ENCODE peak calls at places on chromosomes 12 and 14, in nine cellular contexts. One of them, this sample, is unnamed.

GRCh38 chr14:98580131-98580678 is 691.8 kb downstream of the BCL11B start:
- DNase-seq in tibial nerve: no peak
- DNase-seq in left ventricle myocardium inferior: no peak
- DNase-seq in B cell: no peak
- DNase-seq in bronchial epithelial cell: peak
- DNase-seq in sigmoid colon: no peak
- DNase-seq in hepatocyte: peak
- DNase-seq in body of pancreas: no peak
- DNase-seq in Calu3: no peak
- DNase-seq in this sample: no peak

GRCh38 chr14:89960895-89961294 is 5.2 kb downstream of the TDP1 start:
- DNase-seq in tibial nerve: no peak
- DNase-seq in left ventricle myocardium inferior: no peak
- DNase-seq in B cell: no peak
- DNase-seq in bronchial epithelial cell: no peak
- DNase-seq in sigmoid colon: no peak
- DNase-seq in hepatocyte: no peak
- DNase-seq in body of pancreas: no peak
- DNase-seq in Calu3: no peak
- DNase-seq in this sample: no peak

GRCh38 chr12:31035226-31035625 is 38.4 kb upstream of the DDX11 start:
- DNase-seq in tibial nerve: no peak
- DNase-seq in left ventricle myocardium inferior: no peak
- DNase-seq in B cell: no peak
- DNase-seq in bronchial epithelial cell: no peak
- DNase-seq in sigmoid colon: no peak
- DNase-seq in hepatocyte: no peak
- DNase-seq in body of pancreas: no peak
- DNase-seq in Calu3: no peak
- DNase-seq in this sample: no peak

GRCh38 chr12:5003025-5003666 is 40.5 kb upstream of the KCNA5 start:
- DNase-seq in tibial nerve: peak
- DNase-seq in left ventricle myocardium inferior: peak
- DNase-seq in B cell: peak
- DNase-seq in bronchial epithelial cell: peak
- DNase-seq in sigmoid colon: peak
- DNase-seq in hepatocyte: peak
- DNase-seq in body of pancreas: peak
- DNase-seq in Calu3: peak
- DNase-seq in this sample: no peak

GRCh38 chr12:39005671-39006070 is 100.3 kb upstream of the CPNE8 start:
- DNase-seq in tibial nerve: no peak
- DNase-seq in left ventricle myocardium inferior: no peak
- DNase-seq in B cell: no peak
- DNase-seq in bronchial epithelial cell: no peak
- DNase-seq in sigmoid colon: no peak
- DNase-seq in hepatocyte: no peak
- DNase-seq in body of pancreas: no peak
- DNase-seq in Calu3: no peak
- DNase-seq in this sample: no peak

GRCh38 chr12:14621821-14622220 is 54.1 kb upstream of the PLBD1 start:
- DNase-seq in tibial nerve: no peak
- DNase-seq in left ventricle myocardium inferior: no peak
- DNase-seq in B cell: peak
- DNase-seq in bronchial epithelial cell: no peak
- DNase-seq in sigmoid colon: no peak
- DNase-seq in hepatocyte: no peak
- DNase-seq in body of pancreas: no peak
- DNase-seq in Calu3: no peak
- DNase-seq in this sample: no peak

GRCh38 chr12:95529693-95530225 is 21.5 kb downstream of the USP44 start:
- DNase-seq in tibial nerve: no peak
- DNase-seq in left ventricle myocardium inferior: no peak
- DNase-seq in B cell: no peak
- DNase-seq in bronchial epithelial cell: no peak
- DNase-seq in sigmoid colon: no peak
- DNase-seq in hepatocyte: no peak
- DNase-seq in body of pancreas: no peak
- DNase-seq in Calu3: no peak
- DNase-seq in this sample: no peak

GRCh38 chr14:65302571-65303184 is 109.9 kb upstream of the FUT8 start:
- DNase-seq in tibial nerve: no peak
- DNase-seq in left ventricle myocardium inferior: no peak
- DNase-seq in B cell: no peak
- DNase-seq in bronchial epithelial cell: no peak
- DNase-seq in sigmoid colon: no peak
- DNase-seq in hepatocyte: no peak
- DNase-seq in body of pancreas: peak
- DNase-seq in Calu3: no peak
- DNase-seq in this sample: no peak

GRCh38 chr12:51281202-51281924 is 11.1 kb upstream of the SMAGP start:
- DNase-seq in tibial nerve: no peak
- DNase-seq in left ventricle myocardium inferior: no peak
- DNase-seq in B cell: no peak
- DNase-seq in bronchial epithelial cell: peak
- DNase-seq in sigmoid colon: no peak
- DNase-seq in hepatocyte: no peak
- DNase-seq in body of pancreas: no peak
- DNase-seq in Calu3: no peak
- DNase-seq in this sample: no peak

GRCh38 chr12:64066776-64067175 is 155.3 kb downstream of the KICS2 start:
- DNase-seq in tibial nerve: no peak
- DNase-seq in left ventricle myocardium inferior: no peak
- DNase-seq in B cell: no peak
- DNase-seq in bronchial epithelial cell: no peak
- DNase-seq in sigmoid colon: no peak
- DNase-seq in hepatocyte: no peak
- DNase-seq in body of pancreas: no peak
- DNase-seq in Calu3: no peak
- DNase-seq in this sample: no peak

GRCh38 chr12:29634057-29634456 is 136.6 kb upstream of the OVCH1 start:
- DNase-seq in tibial nerve: no peak
- DNase-seq in left ventricle myocardium inferior: no peak
- DNase-seq in B cell: no peak
- DNase-seq in bronchial epithelial cell: peak
- DNase-seq in sigmoid colon: no peak
- DNase-seq in hepatocyte: no peak
- DNase-seq in body of pancreas: no peak
- DNase-seq in Calu3: no peak
- DNase-seq in this sample: no peak

GRCh38 chr12:90621927-90622326 is 333.0 kb downstream of the CCER1 start:
- DNase-seq in tibial nerve: no peak
- DNase-seq in left ventricle myocardium inferior: no peak
- DNase-seq in B cell: no peak
- DNase-seq in bronchial epithelial cell: peak
- DNase-seq in sigmoid colon: no peak
- DNase-seq in hepatocyte: no peak
- DNase-seq in body of pancreas: no peak
- DNase-seq in Calu3: no peak
- DNase-seq in this sample: no peak

GRCh38 chr14:52876311-52876710 is 74.5 kb downstream of the FERMT2 start:
- DNase-seq in tibial nerve: no peak
- DNase-seq in left ventricle myocardium inferior: no peak
- DNase-seq in B cell: no peak
- DNase-seq in bronchial epithelial cell: no peak
- DNase-seq in sigmoid colon: no peak
- DNase-seq in hepatocyte: no peak
- DNase-seq in body of pancreas: no peak
- DNase-seq in Calu3: no peak
- DNase-seq in this sample: no peak

GRCh38 chr12:113422030-113422900 is at the start of gene SDSL:
- DNase-seq in tibial nerve: peak
- DNase-seq in left ventricle myocardium inferior: peak
- DNase-seq in B cell: peak
- DNase-seq in bronchial epithelial cell: peak
- DNase-seq in sigmoid colon: peak
- DNase-seq in hepatocyte: peak
- DNase-seq in body of pancreas: peak
- DNase-seq in Calu3: peak
- DNase-seq in this sample: peak

GRCh38 chr14:65206448-65207096 is 104.3 kb upstream of the MAX start:
- DNase-seq in tibial nerve: no peak
- DNase-seq in left ventricle myocardium inferior: no peak
- DNase-seq in B cell: peak
- DNase-seq in bronchial epithelial cell: peak
- DNase-seq in sigmoid colon: no peak
- DNase-seq in hepatocyte: no peak
- DNase-seq in body of pancreas: no peak
- DNase-seq in Calu3: no peak
- DNase-seq in this sample: no peak

GRCh38 chr14:106845286-106846087 is 1319.1 kb downstream of the TMEM121 start:
- DNase-seq in tibial nerve: no peak
- DNase-seq in left ventricle myocardium inferior: no peak
- DNase-seq in B cell: peak
- DNase-seq in bronchial epithelial cell: peak
- DNase-seq in sigmoid colon: no peak
- DNase-seq in hepatocyte: no peak
- DNase-seq in body of pancreas: peak
- DNase-seq in Calu3: peak
- DNase-seq in this sample: no peak

DNA sequence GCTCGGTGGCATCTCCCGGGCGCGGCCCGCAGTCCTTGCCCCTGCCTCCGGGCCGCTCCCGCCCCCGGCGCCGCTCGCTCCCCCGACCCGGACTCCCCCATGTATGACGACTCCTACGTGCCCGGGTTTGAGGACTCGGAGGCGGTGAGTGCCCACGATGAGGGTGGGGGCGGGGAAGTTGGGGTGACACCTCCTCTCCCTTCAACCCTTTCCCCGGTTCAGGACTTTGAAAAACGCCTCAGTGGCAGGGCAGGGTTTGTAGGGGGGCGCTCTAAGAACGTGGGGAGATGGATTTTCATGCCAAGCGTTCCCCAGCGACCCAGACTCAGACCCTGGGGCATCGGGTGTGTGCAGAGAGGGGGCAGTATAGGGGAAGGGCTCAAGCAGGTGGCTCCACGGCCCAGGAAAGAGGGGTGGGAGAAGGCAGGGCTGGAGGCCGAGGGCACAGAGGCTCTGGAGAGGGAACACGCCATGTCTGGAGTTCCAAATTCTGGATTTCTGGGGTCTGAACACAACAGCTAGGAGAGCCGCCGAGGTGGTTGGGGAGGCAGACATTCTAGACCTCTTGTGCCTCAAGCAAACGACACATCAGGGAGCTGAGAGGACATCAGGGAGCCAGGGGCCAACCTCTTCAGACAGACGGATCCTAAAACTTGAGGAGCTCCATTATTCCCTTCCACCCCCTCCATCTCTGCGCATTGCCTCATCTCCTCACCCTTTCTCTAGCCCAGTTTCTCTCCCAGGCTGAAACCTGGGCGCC is 715 bp downstream of the CACNB3 start:
- DNase-seq in tibial nerve: no peak
- DNase-seq in left ventricle myocardium inferior: no peak
- DNase-seq in B cell: no peak
- DNase-seq in bronchial epithelial cell: no peak
- DNase-seq in sigmoid colon: no peak
- DNase-seq in hepatocyte: peak
- DNase-seq in body of pancreas: no peak
- DNase-seq in Calu3: peak
- DNase-seq in this sample: no peak
- TF ChIP-seq CTCF in tibial nerve: peak
- TF ChIP-seq CTCF in left ventricle myocardium inferior: peak
- TF ChIP-seq CTCF in B cell: peak
- TF ChIP-seq CTCF in bronchial epithelial cell: peak
- TF ChIP-seq CTCF in sigmoid colon: no peak
- TF ChIP-seq CTCF in hepatocyte: peak
- TF ChIP-seq CTCF in body of pancreas: no peak
- TF ChIP-seq CTCF in Calu3: no peak
- TF ChIP-seq CTCF in this sample: peak

DNA sequence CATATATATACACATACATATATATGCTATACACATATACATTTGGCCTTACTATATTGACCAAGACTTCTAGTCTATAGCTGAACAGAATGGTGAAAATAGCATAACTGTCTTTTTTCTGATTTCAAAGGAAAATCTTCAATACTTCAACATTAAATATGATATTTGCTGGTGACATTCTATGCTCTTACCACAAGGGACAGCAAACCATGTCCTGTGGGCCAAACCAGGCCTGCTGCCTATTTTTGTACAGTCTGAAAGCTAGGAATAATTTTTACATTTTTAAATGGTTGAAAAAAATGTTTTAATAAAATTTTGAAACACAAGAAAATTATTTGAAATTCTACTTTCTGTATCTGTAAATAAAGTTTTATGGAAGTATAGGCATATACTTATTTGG is 63.6 kb downstream of the EML5 start:
- DNase-seq in tibial nerve: no peak
- DNase-seq in left ventricle myocardium inferior: no peak
- DNase-seq in B cell: no peak
- DNase-seq in bronchial epithelial cell: no peak
- DNase-seq in sigmoid colon: no peak
- DNase-seq in hepatocyte: no peak
- DNase-seq in body of pancreas: no peak
- DNase-seq in Calu3: no peak
- DNase-seq in this sample: no peak
- TF ChIP-seq CTCF in tibial nerve: no peak
- TF ChIP-seq CTCF in left ventricle myocardium inferior: peak
- TF ChIP-seq CTCF in B cell: no peak
- TF ChIP-seq CTCF in bronchial epithelial cell: no peak
- TF ChIP-seq CTCF in sigmoid colon: no peak
- TF ChIP-seq CTCF in hepatocyte: no peak
- TF ChIP-seq CTCF in body of pancreas: no peak
- TF ChIP-seq CTCF in Calu3: no peak
- TF ChIP-seq CTCF in this sample: peak

GRCh38 chr12:24425601-24425970 is 476.1 kb upstream of the SOX5 start:
- DNase-seq in tibial nerve: no peak
- DNase-seq in left ventricle myocardium inferior: no peak
- DNase-seq in B cell: no peak
- DNase-seq in bronchial epithelial cell: no peak
- DNase-seq in sigmoid colon: no peak
- DNase-seq in hepatocyte: peak
- DNase-seq in body of pancreas: no peak
- DNase-seq in Calu3: no peak
- DNase-seq in this sample: no peak
- TF ChIP-seq CTCF in tibial nerve: no peak
- TF ChIP-seq CTCF in left ventricle myocardium inferior: no peak
- TF ChIP-seq CTCF in B cell: no peak
- TF ChIP-seq CTCF in bronchial epithelial cell: no peak
- TF ChIP-seq CTCF in sigmoid colon: no peak
- TF ChIP-seq CTCF in hepatocyte: no peak
- TF ChIP-seq CTCF in body of pancreas: no peak
- TF ChIP-seq CTCF in Calu3: no peak
- TF ChIP-seq CTCF in this sample: no peak

DNA sequence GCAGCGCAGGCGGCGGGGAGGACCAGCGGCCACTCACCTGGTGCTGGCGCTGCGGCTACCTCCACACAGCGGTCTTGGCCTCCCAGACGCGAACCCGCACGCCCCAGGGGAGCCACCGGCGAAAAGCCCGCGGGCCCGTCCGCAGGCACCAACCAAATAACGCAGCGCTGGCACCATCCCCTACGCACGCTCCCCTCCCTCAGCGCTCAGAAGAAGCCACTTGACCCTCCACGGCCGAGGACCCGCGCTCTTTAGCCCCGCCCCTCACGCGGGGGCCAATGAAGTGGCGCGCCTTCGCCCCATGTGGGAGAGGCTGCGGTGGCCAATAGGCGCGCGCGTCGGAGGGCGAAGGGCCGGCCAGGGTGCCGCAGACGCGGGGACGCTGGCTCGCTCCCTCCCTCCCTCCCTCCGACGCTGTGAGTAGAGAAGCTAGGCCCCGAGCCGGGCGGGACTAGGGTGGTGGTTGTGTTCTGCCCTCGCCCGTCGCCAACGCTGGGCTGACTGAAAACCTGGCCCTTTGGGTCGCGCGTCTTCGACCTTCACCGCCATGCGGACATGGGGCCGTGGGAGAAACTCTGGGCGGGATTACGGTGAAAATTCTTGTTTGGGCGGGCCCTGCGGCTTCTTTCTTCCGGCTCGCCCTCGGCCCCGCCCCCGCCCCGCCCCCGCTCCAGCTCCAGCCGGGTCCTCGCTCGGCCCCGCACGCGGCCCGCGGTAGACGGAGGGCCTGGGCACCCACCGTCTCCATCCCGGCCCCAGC is at the start of the genes DMAC2L and L2HGDH:
- DNase-seq in tibial nerve: peak
- DNase-seq in left ventricle myocardium inferior: peak
- DNase-seq in B cell: peak
- DNase-seq in bronchial epithelial cell: peak
- DNase-seq in sigmoid colon: peak
- DNase-seq in hepatocyte: peak
- DNase-seq in body of pancreas: peak
- DNase-seq in Calu3: peak
- DNase-seq in this sample: peak
- TF ChIP-seq CTCF in tibial nerve: peak
- TF ChIP-seq CTCF in left ventricle myocardium inferior: no peak
- TF ChIP-seq CTCF in B cell: peak
- TF ChIP-seq CTCF in bronchial epithelial cell: no peak
- TF ChIP-seq CTCF in sigmoid colon: no peak
- TF ChIP-seq CTCF in hepatocyte: peak
- TF ChIP-seq CTCF in body of pancreas: peak
- TF ChIP-seq CTCF in Calu3: peak
- TF ChIP-seq CTCF in this sample: peak